ENCODE peak calls at places on chromosomes 3 and 15, in nine cellular contexts. One of them, this sample, is unnamed. For H3K27me3, the result is how much of the 10 kb centered on the place peaks cover.

GRCh38 chr3:187694801-187695200 is 7.6 kb downstream of the RTP2 start:
- DNase-seq in neural progenitor cell: no peak
- DNase-seq in BE2C: no peak
- DNase-seq in body of pancreas: no peak
- DNase-seq in SK-N-SH: no peak
- DNase-seq in CD8-positive, alpha-beta T cell: no peak
- DNase-seq in RWPE2: no peak
- DNase-seq in bronchial epithelial cell: no peak
- DNase-seq in Caco-2: no peak
- DNase-seq in this sample: no peak

GRCh38 chr3:38247366-38248035 is 18.1 kb upstream of the SLC22A13 start:
- DNase-seq in neural progenitor cell: no peak
- DNase-seq in BE2C: no peak
- DNase-seq in body of pancreas: peak
- DNase-seq in SK-N-SH: no peak
- DNase-seq in CD8-positive, alpha-beta T cell: no peak
- DNase-seq in RWPE2: no peak
- DNase-seq in bronchial epithelial cell: peak
- DNase-seq in Caco-2: peak
- DNase-seq in this sample: no peak

GRCh38 chr3:111910806-111911205 is 51.7 kb downstream of the PHLDB2 start:
- DNase-seq in neural progenitor cell: no peak
- DNase-seq in BE2C: no peak
- DNase-seq in body of pancreas: no peak
- DNase-seq in SK-N-SH: no peak
- DNase-seq in CD8-positive, alpha-beta T cell: no peak
- DNase-seq in RWPE2: no peak
- DNase-seq in bronchial epithelial cell: no peak
- DNase-seq in Caco-2: no peak
- DNase-seq in this sample: no peak

GRCh38 chr3:63146154-63146553 is 132.0 kb upstream of the SYNPR start:
- DNase-seq in neural progenitor cell: no peak
- DNase-seq in BE2C: no peak
- DNase-seq in body of pancreas: no peak
- DNase-seq in SK-N-SH: no peak
- DNase-seq in CD8-positive, alpha-beta T cell: no peak
- DNase-seq in RWPE2: no peak
- DNase-seq in bronchial epithelial cell: no peak
- DNase-seq in Caco-2: no peak
- DNase-seq in this sample: no peak

GRCh38 chr3:42519568-42519962 is 17.1 kb downstream of the VIPR1 start:
- DNase-seq in neural progenitor cell: no peak
- DNase-seq in BE2C: no peak
- DNase-seq in body of pancreas: no peak
- DNase-seq in SK-N-SH: no peak
- DNase-seq in CD8-positive, alpha-beta T cell: no peak
- DNase-seq in RWPE2: no peak
- DNase-seq in bronchial epithelial cell: peak
- DNase-seq in Caco-2: no peak
- DNase-seq in this sample: no peak

GRCh38 chr15:48834756-48835155 is 23.9 kb upstream of the CEP152 start:
- DNase-seq in neural progenitor cell: peak
- DNase-seq in BE2C: no peak
- DNase-seq in body of pancreas: no peak
- DNase-seq in SK-N-SH: no peak
- DNase-seq in CD8-positive, alpha-beta T cell: no peak
- DNase-seq in RWPE2: no peak
- DNase-seq in bronchial epithelial cell: no peak
- DNase-seq in Caco-2: no peak
- DNase-seq in this sample: no peak

GRCh38 chr3:29317659-29318173 is 36.8 kb downstream of the RBMS3 start:
- DNase-seq in neural progenitor cell: no peak
- DNase-seq in BE2C: no peak
- DNase-seq in body of pancreas: no peak
- DNase-seq in SK-N-SH: no peak
- DNase-seq in CD8-positive, alpha-beta T cell: no peak
- DNase-seq in RWPE2: no peak
- DNase-seq in bronchial epithelial cell: peak
- DNase-seq in Caco-2: no peak
- DNase-seq in this sample: no peak

GRCh38 chr15:80536231-80536630 is 132.0 kb downstream of the ARNT2 start:
- DNase-seq in neural progenitor cell: no peak
- DNase-seq in BE2C: no peak
- DNase-seq in body of pancreas: peak
- DNase-seq in SK-N-SH: no peak
- DNase-seq in CD8-positive, alpha-beta T cell: no peak
- DNase-seq in RWPE2: no peak
- DNase-seq in bronchial epithelial cell: peak
- DNase-seq in Caco-2: no peak
- DNase-seq in this sample: no peak

GRCh38 chr3:104101736-104102135 is 1265.0 kb upstream of the ALCAM start:
- DNase-seq in neural progenitor cell: no peak
- DNase-seq in BE2C: no peak
- DNase-seq in body of pancreas: no peak
- DNase-seq in SK-N-SH: no peak
- DNase-seq in CD8-positive, alpha-beta T cell: no peak
- DNase-seq in RWPE2: no peak
- DNase-seq in bronchial epithelial cell: peak
- DNase-seq in Caco-2: no peak
- DNase-seq in this sample: no peak

GRCh38 chr3:169984287-169984686 is 17.7 kb downstream of the SEC62 start:
- DNase-seq in neural progenitor cell: no peak
- DNase-seq in BE2C: no peak
- DNase-seq in body of pancreas: no peak
- DNase-seq in SK-N-SH: no peak
- DNase-seq in CD8-positive, alpha-beta T cell: no peak
- DNase-seq in RWPE2: no peak
- DNase-seq in bronchial epithelial cell: no peak
- DNase-seq in Caco-2: no peak
- DNase-seq in this sample: no peak

GRCh38 chr15:26736502-26737248 is 36.2 kb downstream of the GABRB3 start:
- DNase-seq in neural progenitor cell: no peak
- DNase-seq in BE2C: peak
- DNase-seq in body of pancreas: no peak
- DNase-seq in SK-N-SH: no peak
- DNase-seq in CD8-positive, alpha-beta T cell: no peak
- DNase-seq in RWPE2: no peak
- DNase-seq in bronchial epithelial cell: no peak
- DNase-seq in Caco-2: no peak
- DNase-seq in this sample: no peak

GRCh38 chr3:37181766-37182165 is 7.4 kb upstream of the LRRFIP2 start:
- DNase-seq in neural progenitor cell: no peak
- DNase-seq in BE2C: no peak
- DNase-seq in body of pancreas: no peak
- DNase-seq in SK-N-SH: no peak
- DNase-seq in CD8-positive, alpha-beta T cell: no peak
- DNase-seq in RWPE2: no peak
- DNase-seq in bronchial epithelial cell: peak
- DNase-seq in Caco-2: no peak
- DNase-seq in this sample: no peak

GRCh38 chr3:141844108-141844507 is 32.3 kb upstream of the ATP1B3 start:
- DNase-seq in neural progenitor cell: no peak
- DNase-seq in BE2C: no peak
- DNase-seq in body of pancreas: no peak
- DNase-seq in SK-N-SH: no peak
- DNase-seq in CD8-positive, alpha-beta T cell: no peak
- DNase-seq in RWPE2: no peak
- DNase-seq in bronchial epithelial cell: no peak
- DNase-seq in Caco-2: no peak
- DNase-seq in this sample: no peak

GRCh38 chr3:141846050-141846433 is 30.4 kb upstream of the ATP1B3 start:
- DNase-seq in neural progenitor cell: no peak
- DNase-seq in BE2C: no peak
- DNase-seq in body of pancreas: no peak
- DNase-seq in SK-N-SH: no peak
- DNase-seq in CD8-positive, alpha-beta T cell: no peak
- DNase-seq in RWPE2: no peak
- DNase-seq in bronchial epithelial cell: no peak
- DNase-seq in Caco-2: no peak
- DNase-seq in this sample: no peak

GRCh38 chr3:141849056-141849814 is 27.2 kb upstream of the ATP1B3 start:
- DNase-seq in neural progenitor cell: no peak
- DNase-seq in BE2C: no peak
- DNase-seq in body of pancreas: peak
- DNase-seq in SK-N-SH: no peak
- DNase-seq in CD8-positive, alpha-beta T cell: no peak
- DNase-seq in RWPE2: no peak
- DNase-seq in bronchial epithelial cell: no peak
- DNase-seq in Caco-2: no peak
- DNase-seq in this sample: no peak

GRCh38 chr3:141844812-141845211 is 31.6 kb upstream of the ATP1B3 start:
- DNase-seq in neural progenitor cell: no peak
- DNase-seq in BE2C: no peak
- DNase-seq in body of pancreas: no peak
- DNase-seq in SK-N-SH: no peak
- DNase-seq in CD8-positive, alpha-beta T cell: no peak
- DNase-seq in RWPE2: no peak
- DNase-seq in bronchial epithelial cell: no peak
- DNase-seq in Caco-2: no peak
- DNase-seq in this sample: no peak

DNA sequence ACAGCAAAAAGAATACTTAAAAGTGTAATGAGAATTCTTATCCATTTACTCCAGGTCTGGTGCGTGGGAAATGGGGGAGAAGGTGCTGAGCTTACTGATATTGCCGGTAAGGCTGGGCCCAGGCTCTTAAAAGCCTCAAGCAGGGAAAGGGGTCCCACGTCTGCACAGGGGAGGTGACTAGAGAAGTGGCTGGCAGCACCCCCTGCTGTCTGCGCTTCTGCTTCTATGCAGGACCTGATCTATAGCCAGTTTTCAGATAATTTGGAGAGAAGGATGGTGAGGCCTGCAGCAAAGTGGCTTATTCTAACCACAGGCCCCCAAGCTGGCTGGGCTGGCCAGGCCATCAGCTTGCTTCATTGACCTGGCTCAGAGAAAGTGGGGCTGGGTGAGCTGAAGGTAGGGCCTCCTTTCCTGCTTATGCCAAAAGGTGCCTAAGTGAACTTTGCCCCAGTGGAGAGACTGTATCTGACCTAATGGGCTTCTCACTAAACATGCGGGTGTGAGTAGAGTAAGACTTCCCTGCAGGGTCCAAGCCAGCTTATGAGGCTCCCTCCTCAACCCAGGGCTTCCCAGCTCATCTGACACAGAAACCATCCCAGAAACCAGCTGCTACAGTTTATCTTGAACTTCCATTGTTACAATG is 30.9 kb upstream of the ATP1B3 start:
- DNase-seq in neural progenitor cell: peak
- DNase-seq in BE2C: no peak
- DNase-seq in body of pancreas: no peak
- DNase-seq in SK-N-SH: no peak
- DNase-seq in CD8-positive, alpha-beta T cell: peak
- DNase-seq in RWPE2: no peak
- DNase-seq in bronchial epithelial cell: no peak
- DNase-seq in Caco-2: peak
- DNase-seq in this sample: peak
- TF ChIP-seq CTCF in neural progenitor cell: peak
- TF ChIP-seq CTCF in BE2C: no peak
- TF ChIP-seq CTCF in body of pancreas: no peak
- TF ChIP-seq CTCF in SK-N-SH: peak
- TF ChIP-seq CTCF in CD8-positive, alpha-beta T cell: no peak
- TF ChIP-seq CTCF in RWPE2: no peak
- TF ChIP-seq CTCF in bronchial epithelial cell: no peak
- TF ChIP-seq CTCF in Caco-2: no peak
- TF ChIP-seq CTCF in this sample: no peak

GRCh38 chr3:46887980-46888494 is 10.5 kb downstream of the PTH1R start:
- DNase-seq in neural progenitor cell: peak
- DNase-seq in BE2C: no peak
- DNase-seq in body of pancreas: no peak
- DNase-seq in SK-N-SH: no peak
- DNase-seq in CD8-positive, alpha-beta T cell: no peak
- DNase-seq in RWPE2: no peak
- DNase-seq in bronchial epithelial cell: no peak
- DNase-seq in Caco-2: no peak
- DNase-seq in this sample: no peak
- H3K27me3 ChIP-seq in neural progenitor cell: half or more
- H3K27me3 ChIP-seq in BE2C: under half
- H3K27me3 ChIP-seq in body of pancreas: under half
- H3K27me3 ChIP-seq in SK-N-SH: under half
- H3K27me3 ChIP-seq in CD8-positive, alpha-beta T cell: under half
- H3K27me3 ChIP-seq in RWPE2: under half
- H3K27me3 ChIP-seq in bronchial epithelial cell: under half
- H3K27me3 ChIP-seq in Caco-2: under half
- H3K27me3 ChIP-seq in this sample: under half

DNA sequence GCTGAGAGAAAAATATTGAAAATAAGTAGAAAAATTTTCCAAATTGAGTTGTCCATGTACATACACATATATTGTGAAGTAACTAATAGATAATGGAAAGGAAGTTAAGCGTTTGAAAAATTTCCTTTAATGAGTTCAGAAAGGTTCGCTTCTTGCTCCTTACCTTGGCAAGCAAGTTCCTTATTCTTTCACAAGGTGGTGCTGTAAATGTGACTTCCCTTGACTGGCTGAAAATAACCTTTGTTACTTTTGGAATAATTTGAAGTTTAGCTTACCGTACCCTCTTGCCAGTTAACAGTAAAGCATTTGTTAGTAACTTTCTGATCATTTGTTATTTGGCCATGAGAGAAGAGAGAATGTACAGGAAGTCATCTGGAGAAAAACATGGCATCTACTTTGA is 41.6 kb downstream of the PYDC2 start:
- DNase-seq in neural progenitor cell: peak
- DNase-seq in BE2C: no peak
- DNase-seq in body of pancreas: no peak
- DNase-seq in SK-N-SH: no peak
- DNase-seq in CD8-positive, alpha-beta T cell: no peak
- DNase-seq in RWPE2: no peak
- DNase-seq in bronchial epithelial cell: peak
- DNase-seq in Caco-2: peak
- DNase-seq in this sample: no peak
- TF ChIP-seq CTCF in neural progenitor cell: peak
- TF ChIP-seq CTCF in BE2C: peak
- TF ChIP-seq CTCF in body of pancreas: no peak
- TF ChIP-seq CTCF in SK-N-SH: peak
- TF ChIP-seq CTCF in CD8-positive, alpha-beta T cell: no peak
- TF ChIP-seq CTCF in RWPE2: peak
- TF ChIP-seq CTCF in bronchial epithelial cell: peak
- TF ChIP-seq CTCF in Caco-2: peak
- TF ChIP-seq CTCF in this sample: no peak

DNA sequence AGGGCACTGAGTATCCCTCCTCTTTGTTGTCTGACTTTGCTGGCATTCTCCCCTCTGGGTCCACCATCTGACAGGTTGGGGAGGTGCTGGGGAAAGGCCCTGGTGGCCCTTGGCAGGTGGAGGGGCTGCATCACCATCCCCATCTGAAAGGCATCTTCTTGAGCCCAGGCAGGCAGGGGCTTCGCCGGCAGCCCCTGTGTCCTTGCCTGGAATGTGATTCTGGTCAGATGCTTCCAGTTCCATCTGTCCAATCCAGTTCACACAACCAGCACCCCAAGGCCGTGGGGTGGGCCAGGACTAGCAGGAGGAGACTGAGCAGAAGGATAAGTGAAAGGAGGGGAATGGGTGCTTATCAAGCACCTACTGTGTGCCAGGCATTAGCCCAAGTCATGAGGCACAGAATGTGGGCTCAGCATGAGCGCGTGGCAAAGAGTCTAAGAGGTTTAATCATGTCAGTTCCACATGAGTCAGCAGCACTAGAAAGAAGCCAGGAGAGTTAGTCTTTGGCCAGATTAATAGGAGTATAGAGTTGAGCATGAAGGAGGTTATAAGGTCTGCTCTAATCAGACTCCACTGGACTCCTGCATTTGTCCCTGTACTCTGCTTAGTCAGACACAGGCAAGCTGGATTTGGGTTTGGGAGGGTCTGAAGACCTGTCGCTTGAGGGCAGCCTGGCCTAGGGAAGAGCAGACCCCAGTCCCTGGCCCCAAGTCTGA is 10.5 kb upstream of the TXNRD3 start:
- DNase-seq in neural progenitor cell: peak
- DNase-seq in BE2C: no peak
- DNase-seq in body of pancreas: no peak
- DNase-seq in SK-N-SH: no peak
- DNase-seq in CD8-positive, alpha-beta T cell: no peak
- DNase-seq in RWPE2: no peak
- DNase-seq in bronchial epithelial cell: no peak
- DNase-seq in Caco-2: no peak
- DNase-seq in this sample: no peak
- H3K27me3 ChIP-seq in neural progenitor cell: half or more
- H3K27me3 ChIP-seq in BE2C: under half
- H3K27me3 ChIP-seq in body of pancreas: under half
- H3K27me3 ChIP-seq in SK-N-SH: under half
- H3K27me3 ChIP-seq in CD8-positive, alpha-beta T cell: under half
- H3K27me3 ChIP-seq in RWPE2: under half
- H3K27me3 ChIP-seq in bronchial epithelial cell: under half
- H3K27me3 ChIP-seq in Caco-2: under half
- H3K27me3 ChIP-seq in this sample: under half